ENCODE peak calls at places on chromosomes 13 and 19, in nine cellular contexts. I is osteoblast; Q is substantia nigra; W is uterus; B is testis; T is left ventricle myocardium inferior; X is psoas muscle; E is CD4-positive, alpha-beta T cell; V is IMR-90. Z is an unnamed sample.

GRCh38 chr13:87661471-87661870 is 9.7 kb upstream of the SLITRK5 start:
- DNase-seq in I (no peak), Q (no peak), X (no peak), W (no peak), V (peak), E (no peak), B (no peak), T (no peak), Z (no peak)

GRCh38 chr19:8352134-8352827 is 9.2 kb upstream of the KANK3 start:
- DNase-seq in Q (no peak), W (no peak), X (peak), V (peak), E (no peak), I (peak), B (no peak), T (no peak), Z (no peak)

GRCh38 chr19:38194061-38194701 is 29.8 kb downstream of the DPF1 start:
- DNase-seq in B (no peak), I (peak), X (no peak), Q (no peak), T (no peak), W (no peak), V (no peak), E (no peak), Z (no peak)

GRCh38 chr19:53824134-53824611 is at the start of gene NLRP12:
- DNase-seq in T (no peak), I (no peak), B (no peak), W (no peak), X (peak), Q (no peak), V (no peak), E (no peak), Z (peak)

GRCh38 chr13:78657699-78658629 is 991 bp downstream of the OBI1 start:
- DNase-seq in V (peak), Q (no peak), X (no peak), E (no peak), T (no peak), B (no peak), I (peak), W (no peak), Z (no peak)

GRCh38 chr19:772730-773436 is 22.0 kb downstream of the MISP start:
- DNase-seq in Q (no peak), E (no peak), I (peak), W (no peak), X (no peak), B (no peak), T (no peak), V (no peak), Z (no peak)

GRCh38 chr13:75173457-75174356 is 308.3 kb downstream of the TBC1D4 start:
- DNase-seq in V (no peak), W (no peak), E (no peak), I (no peak), Q (no peak), T (no peak), B (no peak), X (no peak), Z (no peak)

GRCh38 chr19:55519461-55520311 is 17.2 kb downstream of the SBK2 start:
- DNase-seq in V (peak), X (no peak), T (no peak), Q (no peak), W (no peak), I (peak), E (no peak), B (no peak), Z (no peak)

GRCh38 chr19:1833540-1833939 is 14.7 kb downstream of the REXO1 start:
- DNase-seq in W (no peak), V (no peak), X (no peak), I (no peak), E (no peak), T (no peak), Q (peak), B (peak), Z (no peak)

GRCh38 chr19:44685877-44686276 is 13.1 kb upstream of the CEACAM16 start:
- DNase-seq in I (peak), T (no peak), X (no peak), Q (no peak), V (peak), B (no peak), W (no peak), E (no peak), Z (no peak)

GRCh38 chr13:61648546-61648945 is 232.9 kb upstream of the PCDH20 start:
- DNase-seq in X (no peak), T (no peak), V (no peak), E (no peak), W (no peak), I (no peak), Q (no peak), B (no peak), Z (no peak)

GRCh38 chr13:63279136-63279535 is 1863.5 kb upstream of the PCDH20 start:
- DNase-seq in B (no peak), Q (no peak), X (no peak), V (no peak), T (no peak), E (no peak), W (no peak), I (no peak), Z (no peak)

DNA sequence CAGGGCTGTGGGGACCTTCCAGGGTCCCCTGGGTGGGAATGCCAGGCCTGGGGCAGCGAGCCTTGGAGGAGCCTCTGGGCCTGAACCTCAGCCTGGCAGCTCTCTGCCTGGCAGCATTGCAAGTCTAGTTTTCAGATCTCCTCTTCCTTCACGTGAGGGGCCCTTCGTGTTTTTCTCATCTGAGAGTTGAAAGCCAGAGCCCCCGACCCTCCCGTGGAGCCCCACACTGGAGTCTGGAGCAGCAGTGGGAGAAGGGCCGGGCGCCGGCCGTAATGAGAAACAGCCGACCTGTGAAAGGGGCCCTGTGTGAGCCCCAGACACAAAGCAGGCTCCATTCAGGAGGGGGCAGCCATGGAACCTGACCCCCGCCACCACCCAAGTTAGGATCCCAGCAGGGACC is 19.3 kb downstream of the TMED1 start:
- DNase-seq in I (peak), E (no peak), Q (no peak), W (no peak), B (peak), X (no peak), V (no peak), T (no peak), Z (no peak)
- H3K27ac ChIP-seq in I (peak), E (no peak), Q (no peak), W (peak), B (peak), X (peak), V (peak), T (peak), Z (no peak)

DNA sequence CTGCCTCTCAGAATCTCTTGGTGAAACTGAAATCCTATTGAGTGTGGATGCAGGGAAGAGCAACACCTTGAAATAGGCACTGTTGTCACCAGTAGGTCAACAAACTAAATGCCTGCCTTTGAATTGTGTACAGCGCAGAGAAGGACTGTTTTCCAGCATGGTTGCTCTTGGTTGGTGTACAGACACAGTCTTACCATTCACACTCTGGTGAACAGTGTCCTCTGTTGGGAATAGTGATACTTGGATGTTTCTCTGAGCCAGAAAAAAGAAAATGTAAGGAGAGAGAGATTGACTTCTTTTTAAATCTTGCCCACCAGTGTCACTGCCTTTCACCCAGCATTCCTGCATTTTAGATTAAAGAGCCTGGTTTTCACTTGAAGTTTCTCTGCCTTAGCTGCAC is 179.7 kb downstream of the STK24 start:
- DNase-seq in X (no peak), W (no peak), T (no peak), Q (no peak), V (peak), B (no peak), I (peak), E (no peak), Z (no peak)
- H3K27ac ChIP-seq in X (no peak), W (no peak), T (no peak), Q (no peak), V (no peak), B (no peak), I (no peak), E (no peak), Z (no peak)

DNA sequence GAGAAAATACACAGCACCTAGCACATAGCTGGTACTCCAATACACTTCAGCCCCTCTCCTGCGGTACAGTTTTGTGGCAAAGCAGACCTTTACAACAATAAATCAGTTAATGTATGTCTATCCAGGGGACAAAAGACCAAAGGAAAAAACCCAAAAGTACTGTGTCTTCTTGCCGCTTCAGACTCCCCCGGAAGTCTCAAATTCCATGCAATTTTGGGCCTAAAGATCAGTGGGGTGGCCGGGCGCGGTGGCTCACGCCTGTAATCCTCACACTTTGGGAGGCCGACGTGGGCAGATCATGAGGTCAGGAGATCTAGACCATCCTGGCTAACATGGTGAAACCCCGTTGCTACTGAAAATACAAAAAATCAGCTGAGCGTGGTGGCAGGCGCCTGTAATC is 16.2 kb downstream of the CARS2 start:
- DNase-seq in V (no peak), X (no peak), T (no peak), E (no peak), I (no peak), Q (no peak), W (no peak), B (no peak), Z (no peak)
- H3K27ac ChIP-seq in V (no peak), X (peak), T (no peak), E (no peak), I (no peak), Q (no peak), W (no peak), B (no peak), Z (no peak)

DNA sequence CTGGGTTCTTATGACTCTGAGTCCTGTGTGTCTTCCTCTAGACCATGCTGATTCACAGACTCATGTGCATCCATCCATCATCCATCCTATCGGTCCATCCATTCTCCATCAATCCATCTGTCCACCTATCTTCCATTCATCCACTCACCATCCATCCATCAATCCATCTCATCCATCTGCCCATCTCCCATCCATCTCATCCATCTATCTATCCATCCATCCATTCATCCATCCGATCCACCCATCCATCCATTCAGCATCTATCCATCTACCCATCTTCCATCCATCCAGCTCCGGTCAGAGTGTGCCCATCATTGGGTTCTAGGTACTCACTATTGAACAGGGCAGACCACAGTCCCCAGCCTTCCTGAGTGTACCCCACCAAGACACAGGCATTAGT is 75.6 kb downstream of the SLC7A1 start:
- DNase-seq in E (no peak), Q (no peak), T (no peak), V (no peak), I (no peak), W (no peak), B (no peak), X (no peak), Z (no peak)
- H3K27ac ChIP-seq in E (no peak), Q (no peak), T (no peak), V (no peak), I (peak), W (peak), B (no peak), X (no peak), Z (no peak)

GRCh38 chr13:97275775-97276501 is 53.8 kb downstream of the MBNL2 start:
- DNase-seq in W (no peak), T (no peak), B (no peak), Q (no peak), X (no peak), V (no peak), I (no peak), E (no peak), Z (no peak)
- H3K27ac ChIP-seq in W (peak), T (peak), B (no peak), Q (no peak), X (peak), V (peak), I (peak), E (no peak), Z (no peak)

GRCh38 chr13:99015606-99016520 is 38.0 kb upstream of the DOCK9 start:
- DNase-seq in E (no peak), W (no peak), V (no peak), Q (no peak), T (no peak), I (no peak), B (no peak), X (no peak), Z (no peak)

GRCh38 chr13:99013951-99014350 is 36.1 kb upstream of the DOCK9 start:
- DNase-seq in T (no peak), I (no peak), V (no peak), Q (no peak), B (no peak), E (no peak), W (no peak), X (no peak), Z (no peak)

GRCh38 chr13:99022953-99023352 is 45.1 kb upstream of the DOCK9 start:
- DNase-seq in T (no peak), Q (no peak), E (no peak), X (no peak), V (no peak), B (no peak), I (no peak), W (no peak), Z (no peak)

GRCh38 chr13:99014391-99014988 is 36.6 kb upstream of the DOCK9 start:
- DNase-seq in T (no peak), X (no peak), E (no peak), W (no peak), I (no peak), B (no peak), Q (no peak), V (no peak), Z (no peak)

GRCh38 chr13:99018418-99019180 is 40.7 kb upstream of the DOCK9 start:
- DNase-seq in Q (no peak), I (peak), E (no peak), B (no peak), T (no peak), W (no peak), X (no peak), V (peak), Z (no peak)
- H3K27ac ChIP-seq in Q (no peak), I (no peak), E (no peak), B (no peak), T (no peak), W (no peak), X (no peak), V (no peak), Z (no peak)

GRCh38 chr19:17762505-17763229 is 11.4 kb downstream of the FCHO1 start:
- DNase-seq in X (no peak), W (no peak), Q (no peak), B (peak), E (no peak), T (no peak), V (peak), I (peak), Z (peak)
- H3K27ac ChIP-seq in X (no peak), W (no peak), Q (peak), B (no peak), E (no peak), T (no peak), V (no peak), I (no peak), Z (peak)

GRCh38 chr19:15864824-15865223 is 33.0 kb downstream of the CYP4F2 start:
- DNase-seq in B (no peak), T (no peak), X (no peak), Q (no peak), V (no peak), I (no peak), E (no peak), W (no peak), Z (no peak)

GRCh38 chr19:15871570-15871969 is 26.3 kb downstream of the CYP4F2 start:
- DNase-seq in V (no peak), X (no peak), W (no peak), Q (no peak), T (no peak), I (no peak), E (no peak), B (no peak), Z (no peak)

GRCh38 chr19:15866646-15867045 is 31.2 kb downstream of the CYP4F2 start:
- DNase-seq in T (no peak), Q (no peak), W (no peak), V (no peak), I (no peak), X (no peak), E (no peak), B (no peak), Z (no peak)

GRCh38 chr19:15869109-15869555 is 28.7 kb downstream of the CYP4F2 start:
- DNase-seq in Q (no peak), X (no peak), E (peak), T (no peak), I (peak), B (peak), W (no peak), V (no peak), Z (peak)

DNA sequence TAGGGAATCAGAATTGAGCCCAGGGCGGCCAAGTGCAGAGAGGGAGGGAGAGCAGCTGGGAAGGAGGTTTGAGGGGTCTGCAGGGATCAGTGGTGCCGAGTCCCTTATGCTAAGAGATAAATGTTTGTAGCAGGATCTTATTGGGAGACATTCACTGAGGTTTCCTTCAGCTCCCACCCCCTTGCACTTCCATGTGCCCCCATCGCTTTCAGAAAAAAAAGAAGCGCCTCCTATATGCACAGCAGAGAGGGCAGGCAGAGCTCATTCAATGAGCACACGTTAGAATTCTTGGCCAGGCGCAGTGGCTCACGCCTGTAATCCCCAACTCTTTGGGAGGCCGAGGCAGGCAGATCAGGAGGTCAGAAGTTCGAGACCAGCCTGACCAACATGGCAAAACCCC is 28.0 kb downstream of the CYP4F2 start:
- DNase-seq in T (no peak), Q (no peak), V (no peak), W (no peak), B (no peak), E (no peak), I (no peak), X (no peak), Z (no peak)
- H3K27ac ChIP-seq in T (no peak), Q (no peak), V (no peak), W (no peak), B (no peak), E (no peak), I (no peak), X (no peak), Z (no peak)